ENCODE peak calls at places on chromosomes 11 and 22, in four cellular contexts. J, N, R and A are unnamed samples.

GRCh38 chr11:9005087-9005486 is 1.3 kb upstream of the NRIP3 start:
- DNase-seq in J (no peak), N (no peak), R (no peak), A (no peak)

GRCh38 chr22:50440544-50441249 is 34.1 kb downstream of the SBF1 start:
- DNase-seq in J (no peak), N (no peak), R (no peak), A (no peak)

GRCh38 chr11:76077575-76078150 is 128.6 kb downstream of the WNT11 start:
- DNase-seq in J (no peak), N (peak), R (no peak), A (no peak)

GRCh38 chr11:87185228-87185627 is 147.5 kb downstream of the TMEM135 start:
- DNase-seq in J (no peak), N (no peak), R (no peak), A (no peak)

GRCh38 chr11:109508185-109508584 is 86.2 kb downstream of the C11orf87 start:
- DNase-seq in J (no peak), N (no peak), R (no peak), A (no peak)

GRCh38 chr11:11660351-11660750 is 38.5 kb upstream of the GALNT18 start:
- DNase-seq in J (no peak), N (no peak), R (no peak), A (no peak)

GRCh38 chr11:60172011-60172410 is 10.9 kb downstream of the MS4A6A start:
- DNase-seq in J (no peak), N (no peak), R (no peak), A (no peak)

GRCh38 chr11:113574586-113574985 is 99.4 kb upstream of the DRD2 start:
- DNase-seq in J (no peak), N (no peak), R (no peak), A (no peak)

GRCh38 chr11:19766206-19766605 is 53.6 kb downstream of the NAV2 start:
- DNase-seq in J (peak), N (peak), R (no peak), A (no peak)

GRCh38 chr11:44681698-44682097 is 45.1 kb upstream of the TSPAN18 start:
- DNase-seq in J (peak), N (peak), R (no peak), A (no peak)

GRCh38 chr11:10287140-10287539 is 6.9 kb downstream of the SBF2 start:
- DNase-seq in J (no peak), N (no peak), R (no peak), A (no peak)

GRCh38 chr11:132981146-132981956 is 551.0 kb downstream of the OPCML start:
- DNase-seq in J (no peak), N (no peak), R (no peak), A (no peak)

GRCh38 chr11:65625628-65626342 is 10.2 kb downstream of the PCNX3 start:
- DNase-seq in J (peak), N (peak), R (peak), A (peak)

GRCh38 chr11:43691806-43692205 is 11.3 kb downstream of the HSD17B12 start:
- DNase-seq in J (no peak), N (no peak), R (no peak), A (no peak)

GRCh38 chr11:18706330-18707243 is 8.0 kb downstream of the TMEM86A start:
- DNase-seq in J (peak), N (no peak), R (no peak), A (no peak)

GRCh38 chr22:45971389-45972028 is 5.5 kb downstream of the WNT7B start:
- DNase-seq in J (no peak), N (no peak), R (no peak), A (no peak)

GRCh38 chr22:49355206-49355920 is 472.3 kb downstream of the BRD1 start:
- DNase-seq in J (no peak), N (no peak), R (no peak), A (no peak)

GRCh38 chr11:1844221-1845094 is 5.7 kb downstream of the TNNI2 start:
- DNase-seq in J (peak), N (no peak), R (peak), A (no peak)

GRCh38 chr11:96299155-96299883 is 43.7 kb downstream of the MAML2 start:
- DNase-seq in J (no peak), N (no peak), R (no peak), A (no peak)

DNA sequence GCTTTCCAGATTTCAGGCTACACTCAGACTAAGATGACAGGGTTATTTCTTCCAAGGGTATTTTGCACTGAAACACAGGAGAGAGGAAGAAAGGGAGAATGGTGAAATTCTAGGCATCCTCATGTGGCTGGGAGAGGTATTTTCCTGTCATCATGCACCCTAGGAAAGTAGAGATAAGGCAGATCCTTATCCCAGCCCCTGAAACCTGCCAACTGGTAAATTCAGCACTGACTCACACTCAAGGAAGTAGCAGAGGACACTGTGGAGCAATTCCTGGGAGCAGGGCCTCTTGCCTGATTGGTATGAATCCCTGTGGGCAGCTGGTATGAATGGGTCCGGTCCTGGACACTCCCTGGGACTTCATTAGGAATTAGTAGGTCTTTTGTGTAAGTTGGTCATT is 37.6 kb upstream of the SLC5A1 start:
- DNase-seq in J (peak), N (peak), R (no peak), A (no peak)
- TF ChIP-seq CTCF in J (no peak), N (no peak), R (no peak), A (no peak)

GRCh38 chr11:91394073-91394717 is 830.4 kb upstream of the FAT3 start:
- DNase-seq in J (no peak), N (no peak), R (no peak), A (no peak)
- TF ChIP-seq CTCF in J (no peak), N (no peak), R (no peak), A (no peak)

GRCh38 chr11:64251986-64252837 is 882 bp downstream of the PLCB3 start:
- DNase-seq in J (no peak), N (peak), R (no peak), A (no peak)
- TF ChIP-seq CTCF in J (peak), N (peak), R (no peak), A (no peak)

GRCh38 chr11:107757661-107758060 is 45.8 kb upstream of the SLN start:
- DNase-seq in J (no peak), N (no peak), R (no peak), A (no peak)
- TF ChIP-seq CTCF in J (peak), N (no peak), R (no peak), A (no peak)

DNA sequence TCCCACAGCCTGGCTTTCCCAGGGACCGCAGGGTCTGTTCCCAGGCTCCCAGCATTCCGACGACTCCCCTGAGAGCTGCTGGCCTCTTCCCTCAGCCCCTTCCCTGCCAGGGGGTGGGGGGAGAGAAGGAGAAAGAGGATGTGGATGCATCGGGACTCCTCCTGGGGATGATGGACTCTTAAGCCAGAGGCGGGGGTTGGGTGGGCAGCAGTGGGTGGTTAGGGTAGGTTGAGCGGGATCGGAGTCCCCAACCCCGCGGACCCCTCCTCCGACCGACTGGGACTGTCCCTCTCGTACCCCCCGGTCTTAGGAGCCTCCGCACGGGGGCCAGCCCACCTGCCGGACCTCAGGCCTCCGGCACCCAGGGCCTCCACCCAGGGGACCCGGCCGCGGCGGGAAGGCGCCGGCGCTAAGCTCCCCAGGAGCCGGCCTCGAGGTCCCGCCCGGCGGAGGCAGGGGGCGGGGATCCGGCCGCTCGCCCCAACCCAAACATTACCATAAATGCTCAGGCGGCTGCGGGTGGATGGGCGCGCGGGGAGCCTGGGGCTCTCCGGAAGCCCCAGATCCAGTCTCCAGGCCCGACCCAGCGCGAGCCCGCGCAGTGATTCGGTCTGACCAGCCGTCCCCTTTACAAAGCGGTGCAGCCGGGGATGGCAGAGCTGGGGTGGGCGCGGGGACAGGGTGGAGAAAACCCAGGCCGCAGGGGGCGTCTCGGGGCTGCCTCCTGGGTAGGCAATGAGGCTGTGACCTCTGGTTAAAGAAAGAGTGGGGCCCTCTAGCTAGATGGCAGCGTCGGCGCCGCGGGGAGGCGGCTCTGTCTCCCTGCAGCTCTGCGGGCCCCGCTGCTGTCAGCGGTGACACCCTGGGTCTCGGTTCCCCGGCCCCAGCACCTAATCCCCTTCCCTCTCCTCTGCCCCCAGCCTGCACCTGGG is 3.9 kb upstream of the MCAM start:
- DNase-seq in J (peak), N (peak), R (no peak), A (peak)
- TF ChIP-seq CTCF in J (no peak), N (no peak), R (no peak), A (no peak)

GRCh38 chr22:41535244-41535643 is 9.0 kb downstream of the POLR3H start:
- DNase-seq in J (no peak), N (peak), R (no peak), A (no peak)

GRCh38 chr22:41531422-41531727 is 12.9 kb downstream of the POLR3H start:
- DNase-seq in J (no peak), N (no peak), R (no peak), A (no peak)

GRCh38 chr22:41534219-41534618 is 10.1 kb downstream of the POLR3H start:
- DNase-seq in J (no peak), N (no peak), R (no peak), A (no peak)

GRCh38 chr22:41531736-41532477 is 12.4 kb downstream of the POLR3H start:
- DNase-seq in J (no peak), N (no peak), R (no peak), A (no peak)

DNA sequence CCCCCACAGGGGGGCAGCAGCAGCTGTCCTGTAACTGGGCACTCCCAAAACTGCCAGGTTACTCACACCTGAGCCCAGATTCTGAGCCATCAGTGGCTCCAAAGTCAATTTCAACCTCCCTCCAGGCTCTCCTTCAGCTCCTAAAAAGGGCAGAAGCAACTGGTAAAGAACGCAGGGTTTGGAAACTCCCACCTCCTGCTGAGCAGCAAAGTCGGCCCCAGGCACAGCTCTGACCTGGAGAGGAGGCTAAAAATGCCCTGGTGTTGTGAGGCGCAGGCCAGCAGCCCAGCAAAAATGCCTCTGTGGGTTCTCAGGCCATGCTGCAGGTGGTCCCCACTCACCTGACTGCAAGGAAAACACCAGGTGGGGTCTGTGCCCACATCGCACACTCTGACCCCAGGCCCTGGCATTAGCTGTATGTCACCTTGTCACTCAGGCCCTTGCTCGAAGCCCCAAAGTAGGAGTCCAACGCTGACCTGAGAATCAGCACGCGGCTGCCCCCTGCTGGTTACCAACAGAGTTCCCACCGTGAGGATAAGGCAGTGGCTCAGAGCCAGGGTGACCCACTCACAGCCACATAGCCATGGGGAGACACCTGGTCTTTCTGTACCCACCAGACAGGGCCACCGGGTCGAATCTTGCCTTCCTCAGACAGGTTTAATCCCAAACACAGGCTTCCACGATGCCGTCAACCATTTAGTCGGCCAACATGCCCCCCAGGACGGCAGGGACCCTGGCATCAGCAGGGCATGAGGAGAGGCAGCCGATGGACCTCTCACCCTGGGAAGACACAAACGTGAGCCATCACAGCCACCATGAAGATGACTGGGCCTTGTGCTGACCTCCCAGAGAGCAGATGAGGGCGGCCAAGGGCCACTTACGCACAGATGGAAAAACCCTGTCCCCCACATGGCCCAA is 11.1 kb downstream of the POLR3H start:
- DNase-seq in J (peak), N (peak), R (peak), A (peak)
- TF ChIP-seq CTCF in J (peak), N (peak), R (peak), A (peak)

GRCh38 chr11:112024178-112024777 is 930 bp upstream of the DLAT start:
- DNase-seq in J (peak), N (no peak), R (no peak), A (no peak)

GRCh38 chr11:112025682-112026081 is 474 bp downstream of the DLAT start:
- DNase-seq in J (peak), N (peak), R (no peak), A (no peak)

GRCh38 chr11:112019066-112019465 is 6.1 kb upstream of the DLAT start:
- DNase-seq in J (no peak), N (no peak), R (no peak), A (no peak)

GRCh38 chr11:112024778-112025678 is at the start of gene DLAT:
- DNase-seq in J (peak), N (peak), R (peak), A (peak)

DNA sequence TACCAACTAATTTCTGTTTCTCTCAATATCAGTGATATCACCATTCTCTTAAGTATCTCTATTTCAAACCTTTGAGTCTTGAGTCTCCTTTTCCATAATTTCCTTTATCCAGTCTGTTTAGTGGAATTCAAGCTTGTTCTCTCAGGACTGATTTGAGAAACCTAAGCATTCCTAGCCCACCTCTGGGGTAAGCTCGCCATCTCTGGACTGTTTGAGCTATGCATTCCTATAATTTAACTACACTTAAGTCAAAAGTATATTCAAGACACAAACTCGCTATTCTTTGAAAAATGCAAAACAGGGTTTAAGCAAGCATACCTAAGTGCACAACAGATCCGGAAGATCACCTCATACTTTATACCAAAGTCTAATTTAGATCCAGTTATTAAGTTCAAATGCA is 2.1 kb upstream of the DLAT start:
- DNase-seq in J (no peak), N (no peak), R (no peak), A (no peak)
- TF ChIP-seq CTCF in J (no peak), N (no peak), R (no peak), A (no peak)